ENCODE peak calls at places on chromosomes 12 and 14, in five cellular contexts. D, F, G, X and P are unnamed samples.

GRCh38 chr12:24554612-24555300 is 394.1 kb downstream of the BCAT1 start:
- DNase-seq in D (no peak), F (no peak), G (no peak), X (no peak), P (no peak)

GRCh38 chr14:92644166-92644565 is 104.3 kb downstream of the LGMN start:
- DNase-seq in D (no peak), F (no peak), G (peak), X (no peak), P (peak)

GRCh38 chr12:92675092-92675865 is 27.5 kb upstream of the PLEKHG7 start:
- DNase-seq in D (no peak), F (no peak), G (no peak), X (no peak), P (no peak)

GRCh38 chr14:91377700-91378652 is 39.6 kb downstream of the CCDC88C start:
- DNase-seq in D (no peak), F (peak), G (no peak), X (no peak), P (peak)

GRCh38 chr12:88946377-88946997 is 366.2 kb upstream of the KITLG start:
- DNase-seq in D (no peak), F (no peak), G (peak), X (no peak), P (peak)

GRCh38 chr14:68365228-68365627 is 427.6 kb downstream of the ZFP36L1 start:
- DNase-seq in D (no peak), F (no peak), G (peak), X (no peak), P (peak)

GRCh38 chr12:39612250-39612649 is 7.4 kb downstream of the ABCD2 start:
- DNase-seq in D (no peak), F (no peak), G (no peak), X (no peak), P (no peak)

GRCh38 chr14:58772814-58773620 is 135.3 kb downstream of the DACT1 start:
- DNase-seq in D (peak), F (no peak), G (no peak), X (no peak), P (no peak)

GRCh38 chr14:69543341-69544249 is 31.1 kb downstream of the CCDC177 start:
- DNase-seq in D (peak), F (peak), G (peak), X (peak), P (peak)

DNA sequence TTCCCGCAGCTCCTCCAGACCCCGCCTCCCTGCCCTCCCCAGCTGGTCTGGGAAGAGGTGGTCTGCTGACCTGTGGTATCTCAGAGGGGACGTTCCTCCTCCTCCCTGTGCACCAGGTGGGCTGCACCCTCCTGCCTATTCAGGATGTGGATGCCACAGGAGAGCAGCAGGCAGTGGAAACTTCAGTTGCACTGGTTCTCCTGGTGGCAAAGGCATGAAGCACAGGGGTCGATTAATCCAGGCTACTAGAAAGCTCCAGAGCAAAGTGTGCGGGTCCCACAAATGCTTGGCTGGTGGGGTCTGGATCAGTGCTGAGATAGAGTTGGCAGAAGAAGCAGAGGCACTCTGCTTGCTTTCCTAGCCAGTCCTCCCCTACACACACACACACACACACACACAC is 197.0 kb downstream of the SLC41A2 start:
- DNase-seq in D (no peak), F (no peak), G (no peak), X (no peak), P (no peak)
- TF ChIP-seq CTCF in D (no peak), F (no peak), G (peak), X (no peak), P (no peak)

GRCh38 chr14:36105401-36105800 is 71.1 kb downstream of the PTCSC3 start:
- DNase-seq in D (peak), F (no peak), G (no peak), X (no peak), P (no peak)
- TF ChIP-seq CTCF in D (peak), F (peak), G (peak), X (no peak), P (no peak)

GRCh38 chr12:81147286-81147919 is 69.5 kb downstream of the ACSS3 start:
- DNase-seq in D (no peak), F (no peak), G (no peak), X (no peak), P (no peak)
- TF ChIP-seq CTCF in D (no peak), F (no peak), G (no peak), X (no peak), P (no peak)

GRCh38 chr12:94073441-94074051 is 74.8 kb upstream of the PLXNC1 start:
- DNase-seq in D (no peak), F (no peak), G (no peak), X (peak), P (no peak)

GRCh38 chr12:94071258-94071657 is 77.1 kb upstream of the PLXNC1 start:
- DNase-seq in D (no peak), F (no peak), G (no peak), X (no peak), P (no peak)

GRCh38 chr12:94074970-94075695 is 73.2 kb upstream of the PLXNC1 start:
- DNase-seq in D (peak), F (peak), G (peak), X (peak), P (peak)

GRCh38 chr12:94077209-94077608 is 71.2 kb upstream of the PLXNC1 start:
- DNase-seq in D (no peak), F (no peak), G (no peak), X (no peak), P (no peak)

DNA sequence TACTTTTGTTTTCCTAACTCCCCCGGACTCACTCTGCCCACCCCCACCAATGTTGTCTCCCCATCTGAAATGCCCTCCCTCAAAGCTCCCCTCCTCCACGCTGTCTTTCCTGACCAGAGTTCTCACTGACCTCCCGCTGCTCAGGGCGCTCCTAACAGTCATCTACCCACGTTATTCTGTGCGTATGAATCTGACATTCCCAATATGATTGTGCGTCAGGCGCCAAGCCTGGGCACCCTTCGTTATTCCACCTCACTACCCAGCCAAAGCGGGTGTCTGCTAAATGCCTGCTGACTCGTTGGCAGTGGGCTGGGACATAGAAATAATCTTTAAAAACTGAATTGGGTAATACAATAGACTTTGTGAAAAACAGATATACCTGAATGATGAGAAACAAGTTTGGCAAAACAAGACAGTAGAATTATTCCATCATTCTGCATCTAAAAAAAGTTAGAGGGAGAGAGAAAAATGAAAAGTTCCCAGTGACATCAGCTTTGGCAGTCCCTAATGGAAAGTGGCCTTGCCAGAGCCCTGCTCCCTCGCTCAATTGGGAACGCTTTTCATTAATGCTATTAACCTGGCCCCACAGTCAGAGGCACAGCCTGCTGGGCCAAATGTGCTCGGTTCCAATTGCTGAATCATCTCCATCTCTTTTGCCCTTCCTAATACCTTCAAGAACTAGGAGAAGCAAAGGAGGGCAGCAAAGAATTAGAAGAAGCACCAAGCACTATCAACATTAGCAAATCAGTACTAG is 74.0 kb upstream of the PLXNC1 start:
- DNase-seq in D (no peak), F (no peak), G (no peak), X (peak), P (no peak)
- TF ChIP-seq CTCF in D (no peak), F (no peak), G (no peak), X (no peak), P (no peak)

GRCh38 chr14:34770901-34771300 is 56.5 kb upstream of the CFL2 start:
- DNase-seq in D (no peak), F (no peak), G (peak), X (no peak), P (no peak)

GRCh38 chr14:34766611-34767010 is 52.2 kb upstream of the CFL2 start:
- DNase-seq in D (no peak), F (no peak), G (no peak), X (no peak), P (peak)

DNA sequence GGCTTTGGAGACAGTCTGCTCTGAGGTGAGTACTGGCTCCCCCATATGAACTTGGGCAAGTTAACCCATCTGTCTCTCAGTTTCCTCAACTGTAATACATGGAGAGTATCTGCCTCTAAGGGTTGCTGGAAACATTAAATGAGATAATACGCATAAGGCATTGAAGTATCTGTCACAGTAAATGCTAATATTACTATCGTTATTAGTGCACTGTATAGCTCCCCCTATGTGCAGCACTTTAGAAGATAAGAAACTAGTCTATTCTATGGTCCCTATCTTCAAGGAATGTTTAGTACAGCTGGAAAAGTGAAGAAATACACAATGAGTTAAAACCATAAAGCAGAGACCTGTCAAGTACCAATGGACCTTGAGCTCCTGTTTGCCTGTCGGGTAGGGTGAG is 51.7 kb upstream of the CFL2 start:
- DNase-seq in D (no peak), F (no peak), G (no peak), X (no peak), P (no peak)
- TF ChIP-seq CTCF in D (peak), F (peak), G (no peak), X (no peak), P (peak)

GRCh38 chr14:55720796-55721195 is 140.8 kb downstream of the KTN1 start:
- DNase-seq in D (no peak), F (no peak), G (no peak), X (no peak), P (no peak)
- TF ChIP-seq CTCF in D (no peak), F (no peak), G (no peak), X (no peak), P (no peak)

GRCh38 chr12:108690191-108690518 is 41.2 kb downstream of the CORO1C start:
- DNase-seq in D (no peak), F (no peak), G (no peak), X (no peak), P (no peak)

GRCh38 chr12:108690799-108691153 is 40.5 kb downstream of the CORO1C start:
- DNase-seq in D (peak), F (no peak), G (no peak), X (no peak), P (no peak)

GRCh38 chr12:108691995-108692808 is 39.1 kb downstream of the CORO1C start:
- DNase-seq in D (peak), F (peak), G (no peak), X (no peak), P (no peak)

GRCh38 chr12:108691154-108691994 is 39.9 kb downstream of the CORO1C start:
- DNase-seq in D (peak), F (peak), G (peak), X (peak), P (peak)

DNA sequence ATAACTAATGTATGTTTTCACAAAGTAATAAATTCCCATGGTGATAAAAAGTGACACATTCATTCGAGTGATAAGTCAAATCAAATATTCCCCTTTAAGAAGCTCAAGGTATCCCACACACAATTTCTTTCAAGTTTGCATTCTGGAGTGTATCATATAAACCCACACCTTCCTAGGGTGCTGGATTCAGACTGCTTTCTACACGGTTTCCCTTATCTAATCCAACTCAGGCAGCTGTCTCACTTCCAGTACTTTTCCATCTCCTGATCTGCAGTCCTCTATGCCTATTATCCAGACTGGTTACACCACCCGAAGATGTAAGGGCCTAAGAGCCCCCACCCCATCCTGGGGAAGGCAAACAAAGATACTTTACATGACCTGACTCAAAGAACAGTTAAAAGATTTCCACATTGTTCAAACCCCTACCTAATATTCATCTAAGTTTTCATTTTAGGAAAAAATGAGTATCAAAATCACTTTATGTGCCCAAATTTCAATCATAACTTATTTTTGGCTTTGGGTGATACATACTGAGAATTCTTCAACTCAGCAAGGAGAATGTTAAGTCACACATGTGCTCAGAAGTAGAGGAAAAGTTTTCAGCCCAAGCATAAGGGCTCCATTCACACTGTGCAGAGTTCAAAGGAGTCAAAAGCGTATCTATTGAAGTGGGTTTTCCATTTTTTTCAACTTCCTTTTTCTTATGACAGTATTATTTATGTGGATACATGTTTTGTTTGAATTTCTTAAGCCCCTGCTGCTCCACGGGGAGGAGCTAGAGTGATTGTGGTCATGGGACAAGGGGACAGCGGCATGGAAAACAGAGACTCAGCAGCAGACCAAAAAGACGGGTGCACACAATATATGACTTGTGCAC is 41.8 kb downstream of the CORO1C start:
- DNase-seq in D (peak), F (peak), G (no peak), X (no peak), P (no peak)
- TF ChIP-seq CTCF in D (peak), F (peak), G (peak), X (no peak), P (peak)

DNA sequence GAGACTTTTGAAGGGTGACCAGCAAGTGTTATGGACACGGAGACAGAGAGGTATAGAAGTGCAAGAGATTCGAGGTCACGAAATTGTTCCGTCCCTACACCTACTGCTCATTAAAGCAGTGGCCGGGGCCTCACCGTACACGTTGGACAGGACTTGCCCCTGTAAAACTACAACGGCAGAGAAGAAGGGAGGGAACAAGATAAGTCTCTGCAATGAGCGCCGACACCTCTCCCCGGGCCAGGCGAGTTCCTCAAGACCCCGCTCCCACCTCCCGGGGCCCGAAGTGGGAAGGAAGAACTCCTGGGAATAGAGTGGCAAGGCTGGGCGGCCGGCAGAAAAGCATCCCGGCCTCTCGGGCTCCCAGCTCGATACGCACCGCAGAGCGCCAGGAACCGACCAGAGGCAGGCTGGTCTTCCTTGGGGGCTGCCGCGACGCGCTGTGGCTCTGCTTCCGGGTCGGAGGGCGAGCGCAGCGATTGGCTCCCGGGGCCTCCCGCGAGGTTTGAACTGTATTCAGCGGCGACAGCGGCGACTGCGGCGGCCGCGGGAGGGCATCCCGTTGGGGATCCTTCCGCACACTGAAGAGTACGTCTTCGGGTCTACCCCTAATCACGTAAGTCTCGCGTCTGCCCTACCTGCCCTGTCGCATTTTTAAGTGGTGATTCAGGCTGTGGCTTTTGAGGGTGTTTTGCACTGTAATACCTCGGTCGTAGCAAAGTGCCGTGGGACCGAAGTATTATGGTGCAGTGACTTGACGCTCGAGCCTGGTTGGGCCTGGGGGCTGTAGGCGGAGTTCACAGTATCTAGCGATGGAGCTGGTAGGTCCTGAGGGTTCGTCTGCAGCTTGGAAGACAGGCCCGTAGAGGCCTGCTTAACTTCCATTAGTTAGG is at the start of the genes NUP37 and PARPBP:
- DNase-seq in D (peak), F (peak), G (peak), X (peak), P (peak)
- TF ChIP-seq CTCF in D (no peak), F (no peak), G (peak), X (no peak), P (peak)

DNA sequence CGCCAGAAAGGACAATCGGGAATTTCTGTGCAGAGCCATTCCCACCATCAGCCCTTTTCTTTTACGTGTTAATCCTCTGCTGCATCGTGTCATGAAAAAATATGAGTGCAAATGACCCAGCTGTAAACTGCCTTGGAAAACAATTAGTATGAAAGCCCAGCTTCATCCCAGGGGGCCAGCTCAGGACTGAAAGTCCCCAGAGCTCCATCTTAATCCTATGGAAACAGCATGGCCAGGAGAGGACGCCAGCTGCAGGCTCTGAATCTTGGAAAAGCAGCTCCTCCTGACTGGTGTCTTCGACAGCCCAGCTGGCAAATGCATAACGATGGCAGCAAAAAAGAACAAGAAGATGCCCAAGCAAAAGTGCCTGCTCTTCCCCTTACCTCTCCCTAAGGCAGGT is 191.5 kb downstream of the NTF3 start:
- DNase-seq in D (no peak), F (no peak), G (no peak), X (no peak), P (no peak)
- TF ChIP-seq CTCF in D (no peak), F (no peak), G (no peak), X (no peak), P (no peak)

GRCh38 chr12:53290661-53291060 is 4.7 kb upstream of the PFDN5 start:
- DNase-seq in D (no peak), F (no peak), G (peak), X (no peak), P (peak)

GRCh38 chr12:53289891-53290290 is 5.5 kb upstream of the PFDN5 start:
- DNase-seq in D (no peak), F (no peak), G (no peak), X (no peak), P (peak)

GRCh38 chr12:53288322-53288721 is 7.0 kb upstream of the PFDN5 start:
- DNase-seq in D (no peak), F (no peak), G (no peak), X (no peak), P (no peak)

GRCh38 chr12:53286448-53286847 is 8.9 kb upstream of the PFDN5 start:
- DNase-seq in D (no peak), F (no peak), G (no peak), X (no peak), P (no peak)

DNA sequence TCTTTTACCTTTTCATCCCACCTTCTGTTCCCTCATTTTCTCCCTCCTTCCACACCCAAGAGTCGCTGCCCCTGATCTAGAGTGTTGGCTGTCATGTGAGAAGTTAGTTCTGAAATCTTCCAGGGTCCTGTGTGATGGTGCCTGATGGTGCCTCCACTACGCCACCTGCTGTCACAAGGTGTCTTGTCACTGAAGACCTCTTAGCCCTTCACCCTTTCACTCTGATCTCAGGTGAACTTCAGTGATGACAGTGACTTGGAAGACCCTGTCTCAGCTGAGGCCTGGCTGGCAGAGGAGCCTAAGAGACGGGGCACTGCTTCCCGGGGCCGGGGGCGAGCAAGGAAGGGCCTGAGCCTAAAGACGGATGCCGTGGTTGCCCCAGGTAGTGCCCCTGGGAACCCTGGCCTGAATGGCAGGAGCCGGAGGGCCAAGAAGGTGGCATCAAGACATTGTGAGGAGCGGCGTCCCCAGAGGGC is 7.6 kb upstream of the PFDN5 start:
- DNase-seq in D (peak), F (peak), G (peak), X (peak), P (peak)
- TF ChIP-seq CTCF in D (peak), F (peak), G (peak), X (peak), P (peak)